ENCODE peak calls at places on chromosomes 11 and 22, in five cellular contexts. I is HT-29; H is stimulated activated CD4-positive, alpha-beta T cell treated with anti-CD3 and anti-CD28 coated beads, Interleukin-1b, Interleukin-23, amount 100 ng/mL, for 24 hours; X is NCI-H1092; O is small intestine. D is an unnamed sample.
A peak's percentile ranks its signal among the peaks of the same experiment; 100 is the strongest.

GRCh38 chr11:26079966-26080365 is 252.0 kb upstream of the ANO3 start:
- DNase-seq in I (no peak), H (no peak), X (no peak), O (no peak), D (peak; percentile 70)

GRCh38 chr11:69930081-69931059 is 111.2 kb upstream of the FGF3 start:
- DNase-seq in I (no peak), H (no peak), X (no peak), O (no peak), D (no peak)

GRCh38 chr11:97290444-97291041 is 900.7 kb downstream of the JRKL start:
- DNase-seq in I (no peak), H (no peak), X (no peak), O (no peak), D (no peak)

GRCh38 chr11:71451596-71452353 is 1.2 kb upstream of the NADSYN1 start:
- DNase-seq in I (peak; percentile 50), H (no peak), X (no peak), O (peak; percentile 44), D (peak; percentile 32)

GRCh38 chr11:134407321-134407828 is 4.7 kb downstream of the B3GAT1 start:
- DNase-seq in I (no peak), H (no peak), X (no peak), O (no peak), D (no peak)

GRCh38 chr11:1156506-1157340 is 1.0 kb upstream of the MUC5AC start:
- DNase-seq in I (no peak), H (no peak), X (no peak), O (no peak), D (no peak)

GRCh38 chr11:110187731-110188130 is 94.5 kb downstream of the ZC3H12C start:
- DNase-seq in I (no peak), H (no peak), X (no peak), O (no peak), D (peak; percentile 21)

GRCh38 chr11:1513326-1514296 is 27.0 kb upstream of the MOB2 start:
- DNase-seq in I (no peak), H (no peak), X (no peak), O (no peak), D (no peak)

GRCh38 chr11:59641156-59641555 is 25.6 kb upstream of the OSBP start:
- DNase-seq in I (no peak), H (no peak), X (no peak), O (no peak), D (no peak)

GRCh38 chr11:112776834-112777793 is 184.1 kb upstream of the NCAM1 start:
- DNase-seq in I (no peak), H (no peak), X (peak; percentile 58), O (no peak), D (no peak)

GRCh38 chr22:22011964-22012363 is 29.4 kb upstream of the TOP3B start:
- DNase-seq in I (no peak), H (no peak), X (no peak), O (no peak), D (no peak)

GRCh38 chr11:59918494-59918893 is 19.7 kb upstream of the OOSP1 start:
- DNase-seq in I (no peak), H (no peak), X (no peak), O (no peak), D (no peak)

GRCh38 chr22:34067031-34067430 is 146.8 kb upstream of the LARGE1 start:
- DNase-seq in I (no peak), H (no peak), X (no peak), O (no peak), D (no peak)

GRCh38 chr11:111531687-111532364 is 8.7 kb upstream of the LAYN start:
- DNase-seq in I (peak; percentile 28), H (peak; percentile 38), X (no peak), O (no peak), D (peak; percentile 12)

GRCh38 chr11:73996161-73996747 is 12.6 kb downstream of the UCP3 start:
- DNase-seq in I (no peak), H (no peak), X (no peak), O (no peak), D (no peak)

GRCh38 chr11:48018561-48019229 is 38.3 kb downstream of the PTPRJ start:
- DNase-seq in I (no peak), H (no peak), X (no peak), O (no peak), D (no peak)

GRCh38 chr11:80414766-80415165 is 973.9 kb upstream of the TENM4 start:
- DNase-seq in I (no peak), H (no peak), X (no peak), O (peak; percentile 14), D (no peak)

GRCh38 chr22:46557736-46558480 is 20.5 kb upstream of the CELSR1 start:
- DNase-seq in I (no peak), H (no peak), X (no peak), O (no peak), D (no peak)

GRCh38 chr11:19756675-19757475 is 44.2 kb downstream of the NAV2 start:
- DNase-seq in I (no peak), H (no peak), X (no peak), O (no peak), D (no peak)

GRCh38 chr11:104792861-104793260 is 105.4 kb downstream of the CASP12 start:
- DNase-seq in I (no peak), H (no peak), X (no peak), O (no peak), D (no peak)

GRCh38 chr22:40714514-40714966 is 35.3 kb downstream of the MCHR1 start:
- DNase-seq in I (peak; percentile 14), H (no peak), X (no peak), O (no peak), D (no peak)

GRCh38 chr11:77107950-77108349 is 5.3 kb downstream of the OMP start:
- DNase-seq in I (peak; percentile 90), H (no peak), X (no peak), O (peak; percentile 88), D (no peak)

GRCh38 chr11:117917591-117917990 is 11.6 kb downstream of the TMPRSS13 start:
- DNase-seq in I (no peak), H (no peak), X (no peak), O (no peak), D (no peak)

GRCh38 chr11:113732092-113732491 is 26.0 kb upstream of the TMPRSS5 start:
- DNase-seq in I (no peak), H (no peak), X (no peak), O (no peak), D (no peak)

GRCh38 chr11:107408762-107409200 is 48.8 kb downstream of the CWF19L2 start:
- DNase-seq in I (peak; percentile 52), H (no peak), X (no peak), O (peak; percentile 31), D (no peak)

GRCh38 chr11:35173011-35173511 is 34.1 kb downstream of the CD44 start:
- DNase-seq in I (peak; percentile 77), H (no peak), X (no peak), O (peak; percentile 55), D (no peak)

GRCh38 chr11:121040614-121041002 is 16.7 kb downstream of the TBCEL start:
- DNase-seq in I (no peak), H (no peak), X (no peak), O (no peak), D (no peak)

D was measured in SK-MEL-5.